ENCODE peak calls at places on chromosome X, in ten cellular contexts. One of them, this sample, is unnamed.

GRCh38 chrX:72094894-72095293 is 36.8 kb downstream of the RTL5 start:
- DNase-seq in islet precursor cell: no peak
- DNase-seq in AG08396: peak; percentile 16
- DNase-seq in mammary epithelial cell: no peak
- DNase-seq in NCI-H446: no peak
- DNase-seq in fibroblast of the aortic adventitia: peak; percentile 37
- DNase-seq in activated CD4-positive, alpha-beta T cell treated with anti-CD3 and anti-CD28 coated beads, Interleukin-2, amount 50 U/mL, for 24 hours: no peak
- DNase-seq in NCI-H510A treated with DMSO at 0.1 percent for 48 hours: peak; percentile 30
- DNase-seq in cerebellum: no peak
- DNase-seq in mucosa of descending colon: no peak
- DNase-seq in this sample: no peak

GRCh38 chrX:33605997-33606396 is 394.6 kb upstream of the DMD start:
- DNase-seq in mammary epithelial cell: no peak
- DNase-seq in NCI-H446: no peak
- DNase-seq in islet precursor cell: no peak
- DNase-seq in cerebellum: no peak
- DNase-seq in NCI-H510A treated with DMSO at 0.1 percent for 48 hours: no peak
- DNase-seq in activated CD4-positive, alpha-beta T cell treated with anti-CD3 and anti-CD28 coated beads, Interleukin-2, amount 50 U/mL, for 24 hours: no peak
- DNase-seq in fibroblast of the aortic adventitia: no peak
- DNase-seq in mucosa of descending colon: no peak
- DNase-seq in AG08396: no peak
- DNase-seq in this sample: no peak

GRCh38 chrX:23344208-23344903 is 9.7 kb downstream of the PTCHD1 start:
- DNase-seq in fibroblast of the aortic adventitia: no peak
- DNase-seq in mammary epithelial cell: no peak
- DNase-seq in mucosa of descending colon: no peak
- DNase-seq in activated CD4-positive, alpha-beta T cell treated with anti-CD3 and anti-CD28 coated beads, Interleukin-2, amount 50 U/mL, for 24 hours: no peak
- DNase-seq in NCI-H446: no peak
- DNase-seq in NCI-H510A treated with DMSO at 0.1 percent for 48 hours: no peak
- DNase-seq in cerebellum: no peak
- DNase-seq in AG08396: no peak
- DNase-seq in islet precursor cell: peak; percentile 79
- DNase-seq in this sample: no peak

GRCh38 chrX:115559672-115560071 is 1.3 kb upstream of the PLS3 start:
- DNase-seq in islet precursor cell: no peak
- DNase-seq in NCI-H510A treated with DMSO at 0.1 percent for 48 hours: no peak
- DNase-seq in NCI-H446: no peak
- DNase-seq in activated CD4-positive, alpha-beta T cell treated with anti-CD3 and anti-CD28 coated beads, Interleukin-2, amount 50 U/mL, for 24 hours: no peak
- DNase-seq in mammary epithelial cell: no peak
- DNase-seq in mucosa of descending colon: no peak
- DNase-seq in fibroblast of the aortic adventitia: peak; percentile 27
- DNase-seq in cerebellum: no peak
- DNase-seq in AG08396: no peak
- DNase-seq in this sample: no peak

GRCh38 chrX:101429934-101430333 is 21.9 kb downstream of the HNRNPH2 start:
- DNase-seq in NCI-H446: no peak
- DNase-seq in mammary epithelial cell: no peak
- DNase-seq in cerebellum: no peak
- DNase-seq in NCI-H510A treated with DMSO at 0.1 percent for 48 hours: no peak
- DNase-seq in AG08396: peak; percentile 12
- DNase-seq in islet precursor cell: no peak
- DNase-seq in mucosa of descending colon: no peak
- DNase-seq in activated CD4-positive, alpha-beta T cell treated with anti-CD3 and anti-CD28 coated beads, Interleukin-2, amount 50 U/mL, for 24 hours: no peak
- DNase-seq in fibroblast of the aortic adventitia: no peak
- DNase-seq in this sample: no peak

GRCh38 chrX:127038065-127038464 is 218.5 kb downstream of the PRR32 start:
- DNase-seq in mammary epithelial cell: no peak
- DNase-seq in NCI-H446: no peak
- DNase-seq in AG08396: no peak
- DNase-seq in cerebellum: no peak
- DNase-seq in mucosa of descending colon: no peak
- DNase-seq in islet precursor cell: no peak
- DNase-seq in activated CD4-positive, alpha-beta T cell treated with anti-CD3 and anti-CD28 coated beads, Interleukin-2, amount 50 U/mL, for 24 hours: no peak
- DNase-seq in NCI-H510A treated with DMSO at 0.1 percent for 48 hours: peak; percentile 2
- DNase-seq in fibroblast of the aortic adventitia: no peak
- DNase-seq in this sample: no peak

GRCh38 chrX:139642241-139642927 is 65.6 kb downstream of the MCF2 start:
- DNase-seq in NCI-H510A treated with DMSO at 0.1 percent for 48 hours: no peak
- DNase-seq in fibroblast of the aortic adventitia: peak; percentile 16
- DNase-seq in cerebellum: peak; percentile 0
- DNase-seq in mucosa of descending colon: no peak
- DNase-seq in NCI-H446: no peak
- DNase-seq in AG08396: no peak
- DNase-seq in mammary epithelial cell: peak; percentile 6
- DNase-seq in islet precursor cell: peak; percentile 53
- DNase-seq in activated CD4-positive, alpha-beta T cell treated with anti-CD3 and anti-CD28 coated beads, Interleukin-2, amount 50 U/mL, for 24 hours: no peak
- DNase-seq in this sample: no peak

GRCh38 chrX:136130931-136131843 is 16.1 kb upstream of the FHL1 start:
- DNase-seq in NCI-H510A treated with DMSO at 0.1 percent for 48 hours: no peak
- DNase-seq in activated CD4-positive, alpha-beta T cell treated with anti-CD3 and anti-CD28 coated beads, Interleukin-2, amount 50 U/mL, for 24 hours: no peak
- DNase-seq in NCI-H446: no peak
- DNase-seq in mammary epithelial cell: peak; percentile 91
- DNase-seq in fibroblast of the aortic adventitia: peak; percentile 90
- DNase-seq in AG08396: no peak
- DNase-seq in islet precursor cell: no peak
- DNase-seq in mucosa of descending colon: no peak
- DNase-seq in cerebellum: no peak
- DNase-seq in this sample: no peak

GRCh38 chrX:116246261-116246660 is 75.7 kb downstream of the AGTR2 start:
- DNase-seq in cerebellum: no peak
- DNase-seq in NCI-H510A treated with DMSO at 0.1 percent for 48 hours: no peak
- DNase-seq in AG08396: no peak
- DNase-seq in NCI-H446: no peak
- DNase-seq in activated CD4-positive, alpha-beta T cell treated with anti-CD3 and anti-CD28 coated beads, Interleukin-2, amount 50 U/mL, for 24 hours: no peak
- DNase-seq in fibroblast of the aortic adventitia: peak; percentile 26
- DNase-seq in mammary epithelial cell: peak; percentile 67
- DNase-seq in mucosa of descending colon: no peak
- DNase-seq in islet precursor cell: peak; percentile 43
- DNase-seq in this sample: no peak

GRCh38 chrX:20521245-20521644 is 254.5 kb upstream of the RPS6KA3 start:
- DNase-seq in NCI-H446: no peak
- DNase-seq in islet precursor cell: no peak
- DNase-seq in cerebellum: no peak
- DNase-seq in NCI-H510A treated with DMSO at 0.1 percent for 48 hours: no peak
- DNase-seq in fibroblast of the aortic adventitia: peak; percentile 77
- DNase-seq in mammary epithelial cell: peak; percentile 42
- DNase-seq in activated CD4-positive, alpha-beta T cell treated with anti-CD3 and anti-CD28 coated beads, Interleukin-2, amount 50 U/mL, for 24 hours: no peak
- DNase-seq in mucosa of descending colon: no peak
- DNase-seq in AG08396: no peak
- DNase-seq in this sample: no peak

GRCh38 chrX:68936608-68937007 is 107.8 kb downstream of the EFNB1 start:
- DNase-seq in activated CD4-positive, alpha-beta T cell treated with anti-CD3 and anti-CD28 coated beads, Interleukin-2, amount 50 U/mL, for 24 hours: no peak
- DNase-seq in fibroblast of the aortic adventitia: peak; percentile 82
- DNase-seq in cerebellum: no peak
- DNase-seq in AG08396: peak; percentile 66
- DNase-seq in mammary epithelial cell: peak; percentile 88
- DNase-seq in NCI-H446: no peak
- DNase-seq in islet precursor cell: peak; percentile 80
- DNase-seq in mucosa of descending colon: no peak
- DNase-seq in NCI-H510A treated with DMSO at 0.1 percent for 48 hours: no peak
- DNase-seq in this sample: peak; percentile 60

GRCh38 chrX:17474892-17475291 is 99.9 kb downstream of the NHS start:
- DNase-seq in NCI-H510A treated with DMSO at 0.1 percent for 48 hours: no peak
- DNase-seq in activated CD4-positive, alpha-beta T cell treated with anti-CD3 and anti-CD28 coated beads, Interleukin-2, amount 50 U/mL, for 24 hours: no peak
- DNase-seq in mammary epithelial cell: peak; percentile 57
- DNase-seq in islet precursor cell: no peak
- DNase-seq in NCI-H446: no peak
- DNase-seq in AG08396: no peak
- DNase-seq in mucosa of descending colon: no peak
- DNase-seq in fibroblast of the aortic adventitia: peak; percentile 69
- DNase-seq in cerebellum: no peak
- DNase-seq in this sample: no peak

GRCh38 chrX:107684956-107685385 is 56.7 kb downstream of the PRPS1 start:
- DNase-seq in islet precursor cell: peak; percentile 76
- DNase-seq in mucosa of descending colon: peak; percentile 68
- DNase-seq in fibroblast of the aortic adventitia: peak; percentile 48
- DNase-seq in cerebellum: no peak
- DNase-seq in activated CD4-positive, alpha-beta T cell treated with anti-CD3 and anti-CD28 coated beads, Interleukin-2, amount 50 U/mL, for 24 hours: no peak
- DNase-seq in NCI-H510A treated with DMSO at 0.1 percent for 48 hours: no peak
- DNase-seq in AG08396: no peak
- DNase-seq in mammary epithelial cell: peak; percentile 65
- DNase-seq in NCI-H446: no peak
- DNase-seq in this sample: no peak

GRCh38 chrX:14864626-14865025 is 8.2 kb downstream of the FANCB start:
- DNase-seq in activated CD4-positive, alpha-beta T cell treated with anti-CD3 and anti-CD28 coated beads, Interleukin-2, amount 50 U/mL, for 24 hours: no peak
- DNase-seq in mammary epithelial cell: peak; percentile 5
- DNase-seq in AG08396: no peak
- DNase-seq in cerebellum: no peak
- DNase-seq in NCI-H446: no peak
- DNase-seq in NCI-H510A treated with DMSO at 0.1 percent for 48 hours: no peak
- DNase-seq in fibroblast of the aortic adventitia: peak; percentile 29
- DNase-seq in mucosa of descending colon: no peak
- DNase-seq in islet precursor cell: no peak
- DNase-seq in this sample: no peak

GRCh38 chrX:96569034-96569433 is 115.6 kb upstream of the DIAPH2 start:
- DNase-seq in AG08396: no peak
- DNase-seq in NCI-H510A treated with DMSO at 0.1 percent for 48 hours: no peak
- DNase-seq in cerebellum: no peak
- DNase-seq in islet precursor cell: no peak
- DNase-seq in mammary epithelial cell: no peak
- DNase-seq in fibroblast of the aortic adventitia: no peak
- DNase-seq in activated CD4-positive, alpha-beta T cell treated with anti-CD3 and anti-CD28 coated beads, Interleukin-2, amount 50 U/mL, for 24 hours: no peak
- DNase-seq in NCI-H446: no peak
- DNase-seq in mucosa of descending colon: peak; percentile 31
- DNase-seq in this sample: no peak

GRCh38 chrX:38817004-38817703 is 15.9 kb downstream of the MID1IP1 start:
- DNase-seq in NCI-H510A treated with DMSO at 0.1 percent for 48 hours: peak; percentile 18
- DNase-seq in AG08396: peak; percentile 33
- DNase-seq in islet precursor cell: peak; percentile 71
- DNase-seq in mammary epithelial cell: no peak
- DNase-seq in cerebellum: no peak
- DNase-seq in fibroblast of the aortic adventitia: peak; percentile 38
- DNase-seq in NCI-H446: no peak
- DNase-seq in mucosa of descending colon: peak; percentile 56
- DNase-seq in activated CD4-positive, alpha-beta T cell treated with anti-CD3 and anti-CD28 coated beads, Interleukin-2, amount 50 U/mL, for 24 hours: no peak
- DNase-seq in this sample: no peak

GRCh38 chrX:149804102-149804501 is 22.4 kb downstream of the MAGEA9 start:
- DNase-seq in AG08396: no peak
- DNase-seq in fibroblast of the aortic adventitia: no peak
- DNase-seq in NCI-H446: no peak
- DNase-seq in islet precursor cell: no peak
- DNase-seq in mammary epithelial cell: no peak
- DNase-seq in NCI-H510A treated with DMSO at 0.1 percent for 48 hours: no peak
- DNase-seq in cerebellum: no peak
- DNase-seq in activated CD4-positive, alpha-beta T cell treated with anti-CD3 and anti-CD28 coated beads, Interleukin-2, amount 50 U/mL, for 24 hours: no peak
- DNase-seq in mucosa of descending colon: no peak
- DNase-seq in this sample: no peak

GRCh38 chrX:15866141-15866540 is 11.5 kb upstream of the AP1S2 start:
- DNase-seq in mammary epithelial cell: peak; percentile 9
- DNase-seq in AG08396: no peak
- DNase-seq in fibroblast of the aortic adventitia: no peak
- DNase-seq in NCI-H510A treated with DMSO at 0.1 percent for 48 hours: no peak
- DNase-seq in NCI-H446: no peak
- DNase-seq in mucosa of descending colon: no peak
- DNase-seq in islet precursor cell: no peak
- DNase-seq in activated CD4-positive, alpha-beta T cell treated with anti-CD3 and anti-CD28 coated beads, Interleukin-2, amount 50 U/mL, for 24 hours: no peak
- DNase-seq in cerebellum: no peak
- DNase-seq in this sample: no peak

GRCh38 chrX:2767631-2768455 is 16.0 kb downstream of the XG start:
- DNase-seq in activated CD4-positive, alpha-beta T cell treated with anti-CD3 and anti-CD28 coated beads, Interleukin-2, amount 50 U/mL, for 24 hours: no peak
- DNase-seq in AG08396: peak; percentile 21
- DNase-seq in islet precursor cell: peak; percentile 96
- DNase-seq in NCI-H510A treated with DMSO at 0.1 percent for 48 hours: no peak
- DNase-seq in mammary epithelial cell: peak; percentile 28
- DNase-seq in cerebellum: no peak
- DNase-seq in mucosa of descending colon: peak; percentile 38
- DNase-seq in NCI-H446: no peak
- DNase-seq in fibroblast of the aortic adventitia: peak; percentile 83
- DNase-seq in this sample: no peak

GRCh38 chrX:68894142-68894512 is 65.3 kb downstream of the EFNB1 start:
- DNase-seq in cerebellum: peak; percentile 2
- DNase-seq in fibroblast of the aortic adventitia: no peak
- DNase-seq in NCI-H446: no peak
- DNase-seq in mammary epithelial cell: no peak
- DNase-seq in AG08396: no peak
- DNase-seq in mucosa of descending colon: peak; percentile 48
- DNase-seq in islet precursor cell: no peak
- DNase-seq in NCI-H510A treated with DMSO at 0.1 percent for 48 hours: no peak
- DNase-seq in activated CD4-positive, alpha-beta T cell treated with anti-CD3 and anti-CD28 coated beads, Interleukin-2, amount 50 U/mL, for 24 hours: no peak
- DNase-seq in this sample: no peak

GRCh38 chrX:107831071-107831470 is 5.4 kb downstream of the MID2 start:
- DNase-seq in islet precursor cell: no peak
- DNase-seq in fibroblast of the aortic adventitia: no peak
- DNase-seq in cerebellum: no peak
- DNase-seq in mucosa of descending colon: no peak
- DNase-seq in activated CD4-positive, alpha-beta T cell treated with anti-CD3 and anti-CD28 coated beads, Interleukin-2, amount 50 U/mL, for 24 hours: no peak
- DNase-seq in mammary epithelial cell: no peak
- DNase-seq in AG08396: no peak
- DNase-seq in NCI-H510A treated with DMSO at 0.1 percent for 48 hours: no peak
- DNase-seq in NCI-H446: no peak
- DNase-seq in this sample: no peak

GRCh38 chrX:77668391-77669237 is 117.4 kb downstream of the ATRX start:
- DNase-seq in NCI-H446: no peak
- DNase-seq in activated CD4-positive, alpha-beta T cell treated with anti-CD3 and anti-CD28 coated beads, Interleukin-2, amount 50 U/mL, for 24 hours: no peak
- DNase-seq in AG08396: peak; percentile 1
- DNase-seq in NCI-H510A treated with DMSO at 0.1 percent for 48 hours: no peak
- DNase-seq in cerebellum: no peak
- DNase-seq in islet precursor cell: no peak
- DNase-seq in mammary epithelial cell: peak; percentile 44
- DNase-seq in mucosa of descending colon: no peak
- DNase-seq in fibroblast of the aortic adventitia: peak; percentile 56
- DNase-seq in this sample: no peak

GRCh38 chrX:103309860-103310591 is 764 bp downstream of the BEX2 start:
- DNase-seq in cerebellum: peak; percentile 9
- DNase-seq in fibroblast of the aortic adventitia: no peak
- DNase-seq in islet precursor cell: no peak
- DNase-seq in AG08396: no peak
- DNase-seq in activated CD4-positive, alpha-beta T cell treated with anti-CD3 and anti-CD28 coated beads, Interleukin-2, amount 50 U/mL, for 24 hours: no peak
- DNase-seq in mucosa of descending colon: peak; percentile 15
- DNase-seq in NCI-H510A treated with DMSO at 0.1 percent for 48 hours: no peak
- DNase-seq in NCI-H446: no peak
- DNase-seq in mammary epithelial cell: no peak
- DNase-seq in this sample: no peak

This sample was measured in mesenteric fat pad.